ENCODE peak calls at places on chromosome 19, in nine cellular contexts. U, J, C, M, P, D, Q, O and E are unnamed samples.
A peak's percentile ranks its signal among the peaks of the same experiment; 100 is the strongest.

GRCh38 chr19:45424191-45425058 is 708 bp upstream of the ERCC1 start:
- DNase-seq in U (peak; percentile 85), J (peak; percentile 91), C (peak; percentile 69), M (peak; percentile 53), P (peak; percentile 71), D (peak; percentile 37), Q (peak; percentile 73), O (peak; percentile 79), E (peak; percentile 37)

GRCh38 chr19:36116344-36116637 is 1.0 kb downstream of the TBCB start:
- DNase-seq in U (no peak), J (no peak), C (no peak), M (no peak), P (no peak), D (no peak), Q (no peak), O (no peak), E (no peak)

GRCh38 chr19:1238373-1239303 is 833 bp upstream of the CBARP start:
- DNase-seq in U (no peak), J (no peak), C (no peak), M (no peak), P (no peak), D (no peak), Q (no peak), O (no peak), E (no peak)

GRCh38 chr19:55248704-55249103 is 10.1 kb downstream of the PPP6R1 start:
- DNase-seq in U (no peak), J (no peak), C (no peak), M (no peak), P (no peak), D (no peak), Q (no peak), O (no peak), E (no peak)

GRCh38 chr19:29232315-29232852 is 19.4 kb upstream of the UQCRFS1 start:
- DNase-seq in U (no peak), J (no peak), C (no peak), M (no peak), P (no peak), D (no peak), Q (no peak), O (no peak), E (no peak)

GRCh38 chr19:10433131-10433536 is 12.8 kb downstream of the PDE4A start:
- DNase-seq in U (no peak), J (no peak), C (no peak), M (no peak), P (no peak), D (no peak), Q (no peak), O (no peak), E (no peak)

GRCh38 chr19:38596057-38596981 is 21.4 kb downstream of the MAP4K1 start:
- DNase-seq in U (no peak), J (peak; percentile 71), C (no peak), M (peak; percentile 62), P (no peak), D (no peak), Q (peak; percentile 79), O (no peak), E (no peak)

GRCh38 chr19:19732579-19733501 is at the start of gene ZNF14:
- DNase-seq in U (peak; percentile 93), J (peak; percentile 91), C (peak; percentile 95), M (peak; percentile 87), P (peak; percentile 92), D (peak; percentile 94), Q (peak; percentile 94), O (peak; percentile 61), E (peak; percentile 99)

GRCh38 chr19:41175825-41176734 is 16.9 kb upstream of the CYP2S1 start:
- DNase-seq in U (peak; percentile 47), J (peak; percentile 92), C (peak; percentile 22), M (peak; percentile 31), P (peak; percentile 27), D (peak; percentile 59), Q (peak; percentile 83), O (peak; percentile 21), E (no peak)

GRCh38 chr19:36748431-36749275 is 24.0 kb downstream of the ZNF850 start:
- DNase-seq in U (no peak), J (no peak), C (no peak), M (no peak), P (no peak), D (no peak), Q (no peak), O (no peak), E (no peak)

GRCh38 chr19:10454267-10454666 is 33.9 kb downstream of the PDE4A start:
- DNase-seq in U (no peak), J (no peak), C (no peak), M (no peak), P (no peak), D (no peak), Q (no peak), O (no peak), E (no peak)

GRCh38 chr19:33302175-33302973 is at the start of gene CEBPA:
- DNase-seq in U (peak; percentile 94), J (peak; percentile 70), C (peak; percentile 74), M (peak; percentile 85), P (peak; percentile 78), D (peak; percentile 42), Q (peak; percentile 92), O (no peak), E (peak; percentile 94)

GRCh38 chr19:51809787-51810186 is 14.8 kb downstream of the FPR3 start:
- DNase-seq in U (no peak), J (no peak), C (peak; percentile 25), M (no peak), P (no peak), D (no peak), Q (no peak), O (no peak), E (no peak)

GRCh38 chr19:45785781-45786532 is 3.7 kb upstream of the DMPK start:
- DNase-seq in U (no peak), J (no peak), C (no peak), M (no peak), P (no peak), D (no peak), Q (no peak), O (no peak), E (no peak)

GRCh38 chr19:50818859-50819472 is 4.6 kb downstream of the KLK1 start:
- DNase-seq in U (no peak), J (no peak), C (no peak), M (no peak), P (no peak), D (no peak), Q (no peak), O (no peak), E (peak; percentile 23)

GRCh38 chr19:16337809-16338469 is 13.3 kb downstream of the KLF2 start:
- DNase-seq in U (no peak), J (no peak), C (no peak), M (no peak), P (no peak), D (no peak), Q (no peak), O (no peak), E (no peak)

GRCh38 chr19:38478273-38478971 is 44.9 kb downstream of the RYR1 start:
- DNase-seq in U (no peak), J (peak; percentile 35), C (no peak), M (peak; percentile 43), P (no peak), D (no peak), Q (no peak), O (no peak), E (no peak)

GRCh38 chr19:6343462-6343861 is 10.1 kb upstream of the ACER1 start:
- DNase-seq in U (no peak), J (no peak), C (no peak), M (no peak), P (no peak), D (no peak), Q (no peak), O (no peak), E (no peak)

GRCh38 chr19:51712461-51713081 is 11.2 kb downstream of the HAS1 start:
- DNase-seq in U (no peak), J (no peak), C (no peak), M (peak; percentile 38), P (no peak), D (no peak), Q (no peak), O (no peak), E (peak; percentile 76)

DNA sequence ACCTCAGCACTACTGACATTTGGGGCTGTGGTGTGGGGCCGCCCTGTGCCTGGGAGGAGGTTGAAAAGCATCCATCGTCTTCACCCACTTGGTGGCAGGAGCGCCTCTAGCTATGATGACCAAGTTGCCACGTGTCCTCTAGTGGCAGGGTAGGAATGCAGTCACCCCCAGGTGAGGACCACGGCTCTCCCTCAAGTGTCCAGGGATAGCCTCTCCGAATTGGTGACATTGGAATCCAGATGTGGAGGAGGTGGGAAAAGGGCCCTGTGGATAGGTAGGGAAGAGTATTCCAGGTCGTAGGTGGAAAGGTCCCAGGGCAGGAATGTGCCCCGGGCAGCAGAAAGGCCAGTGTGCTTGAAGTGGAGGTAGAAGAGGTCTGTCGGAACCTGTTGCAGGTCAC is 37.6 kb downstream of the ARHGEF18 start:
- DNase-seq in U (no peak), J (no peak), C (no peak), M (no peak), P (no peak), D (no peak), Q (peak; percentile 44), O (no peak), E (no peak)
- TF ChIP-seq CTCF in U (no peak), J (peak; percentile 26), C (no peak), M (no peak), P (no peak), D (no peak), Q (no peak), O (no peak), E (peak; percentile 16)

GRCh38 chr19:2933490-2933910 is 11.3 kb downstream of the ZNF77 start:
- DNase-seq in U (no peak), J (no peak), C (no peak), M (no peak), P (no peak), D (no peak), Q (no peak), O (no peak), E (no peak)
- TF ChIP-seq CTCF in U (no peak), J (no peak), C (no peak), M (no peak), P (no peak), D (no peak), Q (no peak), O (no peak), E (no peak)

GRCh38 chr19:42693760-42694350 is 46.4 kb downstream of the PSG3 start:
- DNase-seq in U (no peak), J (peak; percentile 41), C (no peak), M (peak; percentile 57), P (no peak), D (no peak), Q (no peak), O (no peak), E (peak; percentile 47)
- TF ChIP-seq CTCF in U (peak; percentile 11), J (peak; percentile 93), C (no peak), M (peak; percentile 45), P (peak; percentile 38), D (no peak), Q (no peak), O (peak; percentile 77), E (peak; percentile 48)

DNA sequence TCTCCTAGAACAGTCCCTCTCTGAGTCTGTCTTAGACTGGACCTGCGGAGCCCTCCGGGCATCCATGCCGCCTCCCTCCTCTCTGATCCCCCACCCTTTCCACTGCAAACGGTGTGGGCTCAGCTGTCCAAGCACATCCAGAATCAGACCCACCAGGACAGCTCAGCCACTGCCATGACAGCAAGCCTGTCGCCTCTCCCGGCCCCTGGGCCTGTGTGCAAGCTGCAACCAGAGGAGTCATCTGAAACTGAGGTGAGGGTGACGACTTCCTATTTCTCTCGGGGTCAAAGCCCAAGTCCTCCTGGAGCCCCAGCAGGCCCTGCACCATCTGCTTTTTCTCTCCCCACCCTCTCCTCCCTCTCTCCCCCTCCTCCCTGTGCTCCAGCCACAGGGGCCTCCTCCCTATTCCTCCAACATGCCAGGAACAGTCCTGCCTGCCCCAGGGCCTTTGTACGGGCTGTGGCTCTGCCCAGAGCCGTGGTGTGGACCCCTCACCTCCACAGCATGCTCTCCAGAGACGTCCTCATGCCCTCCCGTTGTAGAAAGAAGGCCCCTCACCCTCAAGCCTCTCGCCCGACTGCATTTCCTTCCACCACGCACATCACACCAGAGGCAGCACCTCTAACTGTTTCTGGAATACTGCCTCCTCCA is 23.5 kb upstream of the MYDGF start:
- DNase-seq in U (no peak), J (no peak), C (no peak), M (no peak), P (no peak), D (no peak), Q (no peak), O (no peak), E (no peak)
- TF ChIP-seq CTCF in U (no peak), J (no peak), C (no peak), M (no peak), P (no peak), D (no peak), Q (no peak), O (no peak), E (no peak)